ENCODE peak calls at places on chromosomes 1 and 21, in four cellular contexts. I, T, C and U are unnamed samples.

GRCh38 chr1:26797627-26798026 is 9.9 kb downstream of the PIGV start:
- DNase-seq in C (no peak), T (no peak), I (no peak), U (no peak)

GRCh38 chr1:119733754-119734153 is 22.0 kb downstream of the PHGDH start:
- DNase-seq in C (no peak), I (no peak), T (no peak), U (no peak)

GRCh38 chr1:94182191-94182590 is 55.2 kb downstream of the ARHGAP29 start:
- DNase-seq in T (no peak), I (no peak), C (no peak), U (no peak)

GRCh38 chr21:35220301-35220700 is 171.2 kb upstream of the RUNX1 start:
- DNase-seq in C (no peak), T (no peak), I (no peak), U (no peak)

GRCh38 chr1:230807029-230807428 is 59.8 kb downstream of the CAPN9 start:
- DNase-seq in T (no peak), I (no peak), C (no peak), U (no peak)

GRCh38 chr1:37308571-37308960 is 165.8 kb upstream of the ZC3H12A start:
- DNase-seq in T (no peak), C (no peak), I (no peak), U (no peak)

GRCh38 chr21:42063206-42063577 is 7.9 kb upstream of the UMODL1 start:
- DNase-seq in I (no peak), C (no peak), T (peak), U (no peak)

GRCh38 chr1:211543003-211543402 is 36.0 kb downstream of the SLC30A1 start:
- DNase-seq in I (no peak), C (no peak), T (no peak), U (no peak)

GRCh38 chr1:168483531-168483930 is 60.3 kb downstream of the XCL2 start:
- DNase-seq in I (no peak), T (no peak), C (no peak), U (no peak)

GRCh38 chr1:11042065-11042464 is 5.0 kb downstream of the MASP2 start:
- DNase-seq in C (no peak), T (no peak), I (no peak), U (no peak)

GRCh38 chr1:17060129-17060868 is 6.5 kb upstream of the SDHB start:
- DNase-seq in C (no peak), T (no peak), I (no peak), U (peak)

GRCh38 chr1:21939650-21940374 is 2.7 kb upstream of the HSPG2 start:
- DNase-seq in T (no peak), I (no peak), C (no peak), U (peak)

GRCh38 chr1:15192916-15193550 is 39.5 kb downstream of the TMEM51 start:
- DNase-seq in T (no peak), C (no peak), I (no peak), U (no peak)

GRCh38 chr1:159005676-159006075 is 4.0 kb upstream of the IFI16 start:
- DNase-seq in I (no peak), C (no peak), T (no peak), U (no peak)

GRCh38 chr1:202844259-202844658 is 33.5 kb downstream of the PCAT6 start:
- DNase-seq in C (no peak), T (no peak), I (no peak), U (no peak)

GRCh38 chr1:109357673-109358072 is 40.0 kb downstream of the SORT1 start:
- DNase-seq in C (no peak), T (no peak), I (no peak), U (no peak)

GRCh38 chr1:45585496-45586075 is 1.7 kb downstream of the NASP start:
- DNase-seq in C (no peak), I (no peak), T (no peak), U (no peak)

GRCh38 chr1:61337981-61338848 is 255.9 kb downstream of the NFIA start:
- DNase-seq in T (no peak), C (no peak), I (no peak), U (no peak)

GRCh38 chr1:188669715-188670114 is 1807.9 kb downstream of the BRINP3 start:
- DNase-seq in T (no peak), C (no peak), I (no peak), U (no peak)

GRCh38 chr1:27527857-27528700 is 38.1 kb upstream of the WASF2 start:
- DNase-seq in I (peak), C (no peak), T (no peak), U (no peak)

GRCh38 chr1:46519209-46519608 is 29.6 kb downstream of the DMBX1 start:
- DNase-seq in T (no peak), I (no peak), C (peak), U (no peak)

GRCh38 chr21:43360441-43361126 is 66.3 kb downstream of the SIK1 start:
- DNase-seq in I (no peak), C (no peak), T (no peak), U (no peak)

GRCh38 chr1:34122080-34122479 is 43.0 kb downstream of the CSMD2 start:
- DNase-seq in I (no peak), C (no peak), T (no peak), U (no peak)

GRCh38 chr21:42151148-42152074 is 67.5 kb upstream of the ABCG1 start:
- DNase-seq in C (no peak), I (no peak), T (no peak), U (no peak)

GRCh38 chr1:15007842-15008241 is 145.7 kb upstream of the TMEM51 start:
- DNase-seq in T (no peak), C (peak), I (no peak), U (no peak)

GRCh38 chr1:147851149-147851548 is 51.4 kb upstream of the GJA8 start:
- DNase-seq in T (no peak), I (no peak), C (peak), U (no peak)

GRCh38 chr1:160354388-160354985 is 11.3 kb downstream of the NCSTN start:
- DNase-seq in I (no peak), C (peak), T (no peak), U (peak)

GRCh38 chr1:51950701-51951100 is 39.8 kb downstream of the RAB3B start:
- DNase-seq in C (no peak), T (no peak), I (no peak), U (no peak)

GRCh38 chr1:14945132-14946010 is 208.2 kb upstream of the TMEM51 start:
- DNase-seq in C (no peak), T (no peak), I (no peak), U (no peak)

GRCh38 chr1:103146143-103146542 is 37.8 kb upstream of the COL11A1 start:
- DNase-seq in T (no peak), I (no peak), C (no peak), U (no peak)

GRCh38 chr1:7538033-7538432 is 233.1 kb upstream of the VAMP3 start:
- DNase-seq in C (no peak), I (no peak), T (no peak), U (no peak)

GRCh38 chr1:115052454-115053083 is 22.9 kb downstream of the TSHB start:
- DNase-seq in C (peak), T (no peak), I (peak), U (peak)

GRCh38 chr1:202159534-202160371 is 649 bp downstream of the PTPN7 start:
- DNase-seq in T (no peak), C (peak), I (peak), U (peak)

GRCh38 chr1:41319803-41320711 is 41.2 kb upstream of the FOXO6 start:
- DNase-seq in C (no peak), I (no peak), T (no peak), U (no peak)

GRCh38 chr1:39128959-39129358 is 75.5 kb upstream of the MACF1 start:
- DNase-seq in I (no peak), T (no peak), C (no peak), U (no peak)

GRCh38 chr1:27009601-27010197 is 3.0 kb downstream of the TENT5B start:
- DNase-seq in I (no peak), T (no peak), C (no peak), U (no peak)

GRCh38 chr1:109395602-109396512 is 1.9 kb downstream of the SORT1 start:
- DNase-seq in C (no peak), T (no peak), I (no peak), U (peak)

GRCh38 chr1:109235137-109235536 is 14.2 kb upstream of the CELSR2 start:
- DNase-seq in C (no peak), T (no peak), I (no peak), U (no peak)

GRCh38 chr1:112508242-112509004 is at the start of gene WNT2B:
- DNase-seq in T (no peak), I (peak), C (peak), U (peak)

GRCh38 chr1:16019580-16020277 is 1.9 kb upstream of the HSPB7 start:
- DNase-seq in C (no peak), T (no peak), I (no peak), U (no peak)

DNA sequence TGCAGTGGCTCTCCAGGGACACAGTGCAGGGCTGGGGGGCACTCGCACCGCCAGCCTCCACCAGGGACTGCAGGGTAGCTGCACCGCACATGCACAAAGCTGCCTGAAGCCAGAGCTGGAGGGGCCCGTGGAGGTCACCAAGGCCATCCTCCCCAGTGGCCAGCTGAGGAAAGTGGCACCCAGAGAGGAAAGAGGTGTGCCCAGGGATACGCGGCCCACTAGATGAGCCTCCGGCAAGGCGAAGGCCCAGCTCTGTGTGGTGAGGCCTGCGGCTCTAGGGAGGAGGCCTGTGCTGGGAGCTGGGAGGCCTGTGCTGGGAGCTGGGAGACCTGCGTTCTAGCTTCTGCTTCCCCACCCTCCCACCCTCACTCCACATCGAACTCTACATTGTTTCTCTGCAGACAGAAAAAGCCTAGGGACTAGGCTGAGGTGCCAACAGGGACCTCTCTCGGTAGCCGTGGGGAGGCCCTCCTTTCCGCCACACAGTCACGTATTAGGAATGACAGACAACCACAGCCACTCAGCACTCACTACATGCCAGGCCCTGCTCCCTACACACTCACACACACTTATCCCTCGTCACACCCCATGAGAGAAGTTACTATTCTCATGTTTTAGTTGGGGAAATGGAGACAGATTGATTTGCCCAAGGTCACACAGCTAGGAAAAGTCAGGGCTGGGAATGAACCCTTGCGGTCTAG is 921 bp upstream of the ASCL5 start:
- DNase-seq in T (no peak), C (no peak), I (no peak), U (no peak)
- TF ChIP-seq SPI1 in T (no peak), C (no peak), I (no peak), U (no peak)

DNA sequence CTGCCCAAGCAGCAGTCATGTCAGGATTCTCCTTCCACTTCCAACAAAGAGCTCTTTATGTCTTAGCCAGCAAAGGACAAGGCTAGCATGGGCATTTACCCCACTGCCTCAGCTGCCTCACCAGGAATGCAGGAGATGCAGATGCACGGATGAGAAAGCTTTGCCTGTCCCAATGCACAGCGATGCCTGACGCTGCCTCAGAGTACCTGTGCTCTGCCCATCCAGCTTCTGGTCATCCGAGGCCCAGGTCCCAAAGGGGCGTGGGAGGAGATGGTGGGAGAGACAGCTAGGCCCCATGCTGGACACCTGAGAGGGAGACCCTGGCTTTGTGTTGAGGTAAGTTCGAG is 59.0 kb downstream of the IRF2BP2 start:
- DNase-seq in I (no peak), T (no peak), C (no peak), U (no peak)
- TF ChIP-seq SPI1 in I (no peak), T (no peak), C (no peak), U (no peak)

DNA sequence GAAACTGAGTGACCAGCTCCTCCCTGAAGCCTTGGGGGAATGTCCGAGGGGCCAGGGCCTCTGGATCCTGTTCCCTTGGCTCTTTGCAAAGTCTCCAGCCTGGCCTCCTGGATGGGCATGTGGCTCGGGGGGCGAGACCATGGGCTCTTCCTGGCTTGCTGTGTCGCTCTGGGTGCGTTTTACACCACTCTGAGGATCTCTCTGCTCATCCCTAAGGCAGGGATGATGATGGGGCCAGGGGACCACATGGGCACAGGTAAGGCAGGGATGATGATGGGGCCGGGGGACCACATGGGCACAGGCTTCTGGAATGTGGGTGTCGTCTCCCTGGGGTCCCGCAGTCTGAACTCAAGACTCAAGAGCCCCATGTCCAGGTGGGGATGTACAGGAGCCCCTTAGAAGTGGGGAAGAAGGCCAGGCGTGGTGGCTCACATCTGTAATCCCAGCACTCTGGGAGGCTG is 17.7 kb downstream of the TP73 start:
- DNase-seq in I (no peak), C (no peak), T (no peak), U (no peak)
- TF ChIP-seq SPI1 in I (no peak), C (no peak), T (no peak), U (no peak)

GRCh38 chr1:68116643-68117235 is 66.3 kb upstream of the DIRAS3 start:
- DNase-seq in I (no peak), C (peak), T (no peak), U (peak)
- TF ChIP-seq SPI1 in I (no peak), C (no peak), T (no peak), U (no peak)

GRCh38 chr1:32981003-32981909 is 16.6 kb upstream of the RNF19B start:
- DNase-seq in C (peak), T (peak), I (peak), U (peak)

GRCh38 chr1:32984829-32985310 is 20.3 kb upstream of the RNF19B start:
- DNase-seq in T (no peak), C (no peak), I (no peak), U (no peak)

GRCh38 chr1:32980080-32980479 is 15.5 kb upstream of the RNF19B start:
- DNase-seq in I (no peak), T (no peak), C (no peak), U (no peak)

GRCh38 chr1:32983039-32983438 is 18.4 kb upstream of the RNF19B start:
- DNase-seq in C (no peak), I (no peak), T (no peak), U (no peak)

GRCh38 chr1:32984090-32984828 is 19.6 kb upstream of the RNF19B start:
- DNase-seq in I (no peak), C (no peak), T (peak), U (no peak)
- TF ChIP-seq SPI1 in I (no peak), C (no peak), T (no peak), U (no peak)

GRCh38 chr1:35769759-35770446 is at the start of gene CLSPN:
- DNase-seq in T (peak), I (peak), C (peak), U (peak)

GRCh38 chr1:35764283-35764682 is 5.5 kb downstream of the CLSPN start:
- DNase-seq in I (no peak), C (no peak), T (no peak), U (no peak)

GRCh38 chr1:35769188-35769758 is 505 bp downstream of the CLSPN start:
- DNase-seq in I (peak), T (peak), C (peak), U (peak)

GRCh38 chr1:35773711-35774110 is 3.9 kb upstream of the CLSPN start:
- DNase-seq in I (no peak), T (no peak), C (no peak), U (no peak)

GRCh38 chr1:35768350-35769187 is 1.2 kb downstream of the CLSPN start:
- DNase-seq in T (no peak), I (no peak), C (peak), U (no peak)
- TF ChIP-seq SPI1 in T (no peak), I (no peak), C (no peak), U (no peak)